ENCODE peak calls at places on chromosomes 5 and 9, in six cellular contexts. F, B, R, X, W and H are unnamed samples.

GRCh38 chr5:78640622-78641021 is 8.0 kb downstream of the LHFPL2 start:
- DNase-seq in F (no peak), B (no peak), R (no peak), X (no peak), W (no peak), H (no peak)

GRCh38 chr9:113397077-113397696 is 3.9 kb downstream of the ALAD start:
- DNase-seq in F (no peak), B (no peak), R (no peak), X (no peak), W (no peak), H (no peak)

GRCh38 chr9:92954078-92954861 is 6.9 kb downstream of the FGD3 start:
- DNase-seq in F (no peak), B (no peak), R (no peak), X (no peak), W (no peak), H (peak; percentile 78)

GRCh38 chr5:38888023-38888422 is 42.2 kb downstream of the OSMR start:
- DNase-seq in F (no peak), B (no peak), R (peak; percentile 34), X (no peak), W (no peak), H (no peak)

GRCh38 chr5:177455036-177455660 is 8.5 kb downstream of the PRR7 start:
- DNase-seq in F (no peak), B (peak; percentile 91), R (peak; percentile 94), X (peak; percentile 68), W (no peak), H (no peak)

GRCh38 chr9:85521331-85522197 is 220.2 kb downstream of the AGTPBP1 start:
- DNase-seq in F (no peak), B (no peak), R (no peak), X (peak; percentile 56), W (no peak), H (no peak)

GRCh38 chr5:150081541-150082283 is 4.6 kb downstream of the CSF1R start:
- DNase-seq in F (no peak), B (peak; percentile 64), R (peak; percentile 31), X (peak; percentile 24), W (no peak), H (no peak)

GRCh38 chr5:128259530-128260145 is 176.1 kb downstream of the SLC12A2 start:
- DNase-seq in F (no peak), B (no peak), R (no peak), X (no peak), W (no peak), H (no peak)

GRCh38 chr5:73278693-73279092 is 105.7 kb downstream of the TMEM174 start:
- DNase-seq in F (peak; percentile 97), B (no peak), R (no peak), X (no peak), W (no peak), H (no peak)

GRCh38 chr9:2013688-2014087 is 1.5 kb upstream of the SMARCA2 start:
- DNase-seq in F (no peak), B (no peak), R (no peak), X (peak; percentile 59), W (no peak), H (no peak)

GRCh38 chr9:113509463-113509862 is 45.9 kb downstream of the RGS3 start:
- DNase-seq in F (no peak), B (no peak), R (no peak), X (peak; percentile 92), W (no peak), H (no peak)

GRCh38 chr9:88272986-88273385 is 115.3 kb upstream of the SPIN1 start:
- DNase-seq in F (no peak), B (no peak), R (peak; percentile 6), X (no peak), W (no peak), H (no peak)

GRCh38 chr9:32551491-32552049 is 557 bp upstream of the SMIM27 start:
- DNase-seq in F (no peak), B (peak; percentile 44), R (peak; percentile 65), X (peak; percentile 11), W (no peak), H (no peak)